ENCODE peak calls at places on chromosome 4, in eight cellular contexts. B, W, D, T, O, K, Y and L are unnamed samples.

GRCh38 chr4:15521442-15522039 is 51.9 kb downstream of the CC2D2A start:
- DNase-seq in B (no peak), D (no peak), Y (no peak), T (peak; percentile 71), O (no peak), K (no peak), W (no peak), L (no peak)

GRCh38 chr4:169337510-169337909 is 66.8 kb upstream of the SH3RF1 start:
- DNase-seq in K (no peak), O (no peak), Y (no peak), T (peak; percentile 79), B (no peak), W (no peak), D (no peak), L (no peak)

GRCh38 chr4:165364452-165365080 is 14.2 kb upstream of the CPE start:
- DNase-seq in K (no peak), T (peak; percentile 34), O (no peak), D (no peak), B (no peak), Y (no peak), W (no peak), L (no peak)

GRCh38 chr4:152385551-152385950 is 150.3 kb downstream of the FBXW7 start:
- DNase-seq in D (no peak), K (no peak), W (no peak), Y (no peak), T (peak; percentile 38), O (no peak), B (no peak), L (no peak)

GRCh38 chr4:119785963-119786362 is 157.4 kb upstream of the PDE5A start:
- DNase-seq in W (no peak), K (no peak), T (peak; percentile 52), Y (no peak), D (no peak), B (peak; percentile 25), O (no peak), L (no peak)

GRCh38 chr4:3871881-3872833 is 106.0 kb downstream of the ADRA2C start:
- DNase-seq in O (no peak), D (no peak), K (no peak), Y (peak; percentile 56), B (no peak), W (peak; percentile 36), T (no peak), L (no peak)

GRCh38 chr4:149183638-149184037 is 632.0 kb downstream of the IQCM start:
- DNase-seq in D (no peak), O (no peak), B (no peak), K (no peak), Y (no peak), T (no peak), W (no peak), L (no peak)

GRCh38 chr4:173522160-173522873 is 7.7 kb downstream of the HAND2 start:
- DNase-seq in B (no peak), O (no peak), K (no peak), Y (peak; percentile 95), W (peak; percentile 85), T (peak; percentile 90), D (peak; percentile 73), L (peak; percentile 97)

GRCh38 chr4:48118081-48118480 is 16.0 kb downstream of the TXK start:
- DNase-seq in B (no peak), T (no peak), O (no peak), W (no peak), Y (no peak), K (no peak), D (no peak), L (no peak)

GRCh38 chr4:120720354-120720753 is 202.2 kb downstream of the PRDM5 start:
- DNase-seq in Y (no peak), O (no peak), T (no peak), W (no peak), D (no peak), B (no peak), K (no peak), L (no peak)

GRCh38 chr4:2799444-2799911 is 6.6 kb downstream of the SH3BP2 start:
- DNase-seq in B (no peak), T (no peak), W (peak; percentile 45), K (no peak), Y (peak; percentile 68), D (no peak), O (no peak), L (peak; percentile 71)

GRCh38 chr4:2799971-2800690 is 7.2 kb downstream of the SH3BP2 start:
- DNase-seq in O (no peak), T (no peak), B (peak; percentile 52), D (no peak), K (no peak), W (peak; percentile 59), Y (peak; percentile 66), L (peak; percentile 80)

GRCh38 chr4:2802618-2803531 is 10.0 kb downstream of the SH3BP2 start:
- DNase-seq in O (no peak), T (no peak), B (no peak), Y (peak; percentile 52), K (no peak), W (peak; percentile 46), D (no peak), L (peak; percentile 55)

GRCh38 chr4:2798399-2799301 is 5.8 kb downstream of the SH3BP2 start:
- DNase-seq in K (no peak), T (peak; percentile 18), D (no peak), B (peak; percentile 96), O (no peak), Y (peak; percentile 81), W (peak; percentile 82), L (peak; percentile 92)

GRCh38 chr4:2800691-2801596 is 8.1 kb downstream of the SH3BP2 start:
- DNase-seq in B (peak; percentile 73), Y (peak; percentile 81), D (peak; percentile 58), T (peak; percentile 90), K (no peak), W (peak; percentile 80), O (no peak), L (peak; percentile 97)
- H3K27ac ChIP-seq in B (peak overlapping the region; percentile 51), Y (peak overlapping the region; percentile 38), D (peak overlapping the region; percentile 74), T (peak overlapping the region; percentile 43), K (peak overlapping the region; percentile 89), W (peak overlapping the region; percentile 71), O (peak overlapping the region; percentile 46), L (peak overlapping the region; percentile 81)

DNA sequence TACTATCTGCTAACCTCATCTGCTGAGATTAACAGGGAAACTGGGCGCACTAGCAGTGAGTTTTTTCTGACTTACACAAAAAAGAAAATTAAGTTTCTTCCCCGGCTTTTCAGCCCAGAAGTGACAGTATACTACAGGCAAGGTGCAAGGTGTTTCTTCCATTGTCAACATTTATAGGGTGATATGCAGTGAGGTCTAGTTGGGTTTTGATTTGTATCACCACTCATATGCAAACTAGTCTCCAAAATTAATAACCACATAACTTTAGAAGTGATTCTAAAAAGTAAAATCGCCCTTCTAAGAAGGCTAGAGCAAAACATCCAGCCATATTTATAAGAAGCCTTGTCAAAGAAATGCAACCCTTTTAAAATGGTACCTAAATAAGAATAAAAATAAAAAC is 640.1 kb downstream of the ARAP2 start:
- DNase-seq in K (no peak), T (no peak), D (no peak), Y (no peak), W (no peak), B (no peak), O (no peak), L (no peak)
- H3K4me3 ChIP-seq in K (no peak overlapping the region), T (no peak overlapping the region), D (no peak overlapping the region), Y (no peak overlapping the region), W (no peak overlapping the region), B (no peak overlapping the region), O (no peak overlapping the region), L (no peak overlapping the region)

DNA sequence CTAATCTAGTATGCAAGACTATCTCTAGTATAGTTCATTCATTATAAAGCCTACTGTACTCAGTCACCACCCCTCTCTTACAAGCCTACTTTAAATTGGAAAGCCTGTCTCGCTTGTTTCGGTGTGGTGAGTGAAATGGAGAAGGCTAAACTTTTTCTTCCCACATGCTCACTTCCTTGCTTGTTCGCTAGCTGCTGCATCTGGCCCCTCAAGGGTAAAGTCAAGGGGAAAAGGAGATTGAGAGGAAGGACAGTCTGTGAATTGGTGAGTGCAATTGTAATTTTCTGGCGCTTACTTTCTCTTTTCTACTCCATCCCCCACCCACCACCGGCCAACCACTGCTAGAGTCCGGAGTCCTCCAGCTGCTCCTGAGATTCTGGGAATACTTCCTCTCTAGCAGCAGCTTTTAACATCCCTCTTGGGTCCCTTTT is 12.1 kb upstream of the ARAP2 start:
- DNase-seq in D (no peak), O (no peak), K (no peak), B (no peak), W (peak; percentile 47), T (no peak), Y (no peak), L (peak; percentile 64)
- H3K4me1 ChIP-seq in D (peaks cover 14% of the 10 kb centered on the region), O (no peaks in the 10 kb centered on the region), K (no peaks in the 10 kb centered on the region), B (no peaks in the 10 kb centered on the region), W (no peaks in the 10 kb centered on the region), T (no peaks in the 10 kb centered on the region), Y (no peaks in the 10 kb centered on the region), L (no peaks in the 10 kb centered on the region)

GRCh38 chr4:184843984-184844554 is 18.3 kb upstream of the ACSL1 start:
- DNase-seq in W (no peak), D (no peak), T (no peak), B (no peak), Y (no peak), K (no peak), O (no peak), L (no peak)

GRCh38 chr4:184833046-184833838 is 7.5 kb upstream of the ACSL1 start:
- DNase-seq in W (no peak), T (no peak), O (no peak), Y (no peak), B (no peak), K (no peak), D (no peak), L (no peak)

GRCh38 chr4:184836613-184837012 is 10.8 kb upstream of the ACSL1 start:
- DNase-seq in K (no peak), D (no peak), W (no peak), B (no peak), T (no peak), Y (no peak), O (no peak), L (no peak)

GRCh38 chr4:184838249-184839074 is 12.7 kb upstream of the ACSL1 start:
- DNase-seq in D (no peak), O (no peak), W (no peak), K (no peak), T (peak; percentile 26), B (no peak), Y (no peak), L (no peak)
- H3K27ac ChIP-seq in D (no peak overlapping the region), O (no peak overlapping the region), W (no peak overlapping the region), K (no peak overlapping the region), T (no peak overlapping the region), B (no peak overlapping the region), Y (no peak overlapping the region), L (no peak overlapping the region)

GRCh38 chr4:6105311-6105911 is 87.2 kb upstream of the C4orf50 start:
- DNase-seq in O (no peak), Y (no peak), W (no peak), D (no peak), K (no peak), T (no peak), B (no peak), L (no peak)
- H3K4me3 ChIP-seq in O (no peak overlapping the region), Y (no peak overlapping the region), W (no peak overlapping the region), D (no peak overlapping the region), K (no peak overlapping the region), T (no peak overlapping the region), B (no peak overlapping the region), L (no peak overlapping the region)

GRCh38 chr4:85681194-85681803 is 206.3 kb downstream of the ARHGAP24 start:
- DNase-seq in B (no peak), W (no peak), Y (peak; percentile 68), K (peak; percentile 53), O (peak; percentile 61), T (peak; percentile 99), D (peak; percentile 67), L (no peak)
- H3K4me1 ChIP-seq in B (no peaks in the 10 kb centered on the region), W (no peaks in the 10 kb centered on the region), Y (no peaks in the 10 kb centered on the region), K (no peaks in the 10 kb centered on the region), O (peaks cover 19% of the 10 kb centered on the region), T (no peaks in the 10 kb centered on the region), D (peaks cover 44% of the 10 kb centered on the region), L (no peaks in the 10 kb centered on the region)